ENCODE peak calls at places on chromosomes 16 and 17, in ten cellular contexts. One of them, this sample, is unnamed.

GRCh38 chr16:74117798-74118197 is 178.8 kb upstream of the PSMD7 start:
- DNase-seq in NCI-H345: no peak
- DNase-seq in kidney tubule cell: no peak
- DNase-seq in activated naive CD4-positive, alpha-beta T cell treated with anti-CD3 and anti-CD28 coated beads for 36 hours: no peak
- DNase-seq in stimulated activated effector memory CD8-positive, alpha-beta T cell treated with anti-CD3 and anti-CD28 coated beads, Interleukin-12 subunit alpha, Interleukin-12 subunit beta, amount 100 ng/mL, for 72 hours: no peak
- DNase-seq in posterior cingulate gyrus: no peak
- DNase-seq in dorsolateral prefrontal cortex: no peak
- DNase-seq in activated effector memory CD4-positive, alpha-beta T cell treated with anti-CD3 and anti-CD28 coated beads, Interleukin-2, amount 50 U/mL, for 16 hours: no peak
- DNase-seq in HTR-8/SVneo: no peak
- DNase-seq in A549: no peak
- DNase-seq in this sample: no peak

GRCh38 chr17:2828396-2829038 is 32.3 kb downstream of the RAP1GAP2 start:
- DNase-seq in kidney tubule cell: peak; percentile 65
- DNase-seq in activated naive CD4-positive, alpha-beta T cell treated with anti-CD3 and anti-CD28 coated beads for 36 hours: peak; percentile 88
- DNase-seq in HTR-8/SVneo: peak; percentile 90
- DNase-seq in stimulated activated effector memory CD8-positive, alpha-beta T cell treated with anti-CD3 and anti-CD28 coated beads, Interleukin-12 subunit alpha, Interleukin-12 subunit beta, amount 100 ng/mL, for 72 hours: peak; percentile 88
- DNase-seq in NCI-H345: peak; percentile 49
- DNase-seq in A549: peak; percentile 82
- DNase-seq in activated effector memory CD4-positive, alpha-beta T cell treated with anti-CD3 and anti-CD28 coated beads, Interleukin-2, amount 50 U/mL, for 16 hours: peak; percentile 93
- DNase-seq in dorsolateral prefrontal cortex: peak; percentile 69
- DNase-seq in posterior cingulate gyrus: peak; percentile 92
- DNase-seq in this sample: peak; percentile 90

GRCh38 chr16:11833951-11834695 is 17.2 kb downstream of the RSL1D1 start:
- DNase-seq in posterior cingulate gyrus: no peak
- DNase-seq in dorsolateral prefrontal cortex: no peak
- DNase-seq in A549: peak; percentile 24
- DNase-seq in NCI-H345: no peak
- DNase-seq in HTR-8/SVneo: peak; percentile 33
- DNase-seq in activated effector memory CD4-positive, alpha-beta T cell treated with anti-CD3 and anti-CD28 coated beads, Interleukin-2, amount 50 U/mL, for 16 hours: peak; percentile 30
- DNase-seq in activated naive CD4-positive, alpha-beta T cell treated with anti-CD3 and anti-CD28 coated beads for 36 hours: no peak
- DNase-seq in kidney tubule cell: no peak
- DNase-seq in stimulated activated effector memory CD8-positive, alpha-beta T cell treated with anti-CD3 and anti-CD28 coated beads, Interleukin-12 subunit alpha, Interleukin-12 subunit beta, amount 100 ng/mL, for 72 hours: no peak
- DNase-seq in this sample: no peak

GRCh38 chr17:50511058-50511457 is 2.8 kb downstream of the MYCBPAP start:
- DNase-seq in activated naive CD4-positive, alpha-beta T cell treated with anti-CD3 and anti-CD28 coated beads for 36 hours: peak; percentile 80
- DNase-seq in posterior cingulate gyrus: no peak
- DNase-seq in NCI-H345: no peak
- DNase-seq in A549: no peak
- DNase-seq in HTR-8/SVneo: no peak
- DNase-seq in stimulated activated effector memory CD8-positive, alpha-beta T cell treated with anti-CD3 and anti-CD28 coated beads, Interleukin-12 subunit alpha, Interleukin-12 subunit beta, amount 100 ng/mL, for 72 hours: no peak
- DNase-seq in dorsolateral prefrontal cortex: no peak
- DNase-seq in kidney tubule cell: peak; percentile 59
- DNase-seq in activated effector memory CD4-positive, alpha-beta T cell treated with anti-CD3 and anti-CD28 coated beads, Interleukin-2, amount 50 U/mL, for 16 hours: peak; percentile 80
- DNase-seq in this sample: no peak

GRCh38 chr16:15754821-15755534 is 101.8 kb downstream of the MYH11 start:
- DNase-seq in activated naive CD4-positive, alpha-beta T cell treated with anti-CD3 and anti-CD28 coated beads for 36 hours: no peak
- DNase-seq in NCI-H345: peak; percentile 6
- DNase-seq in A549: no peak
- DNase-seq in dorsolateral prefrontal cortex: no peak
- DNase-seq in stimulated activated effector memory CD8-positive, alpha-beta T cell treated with anti-CD3 and anti-CD28 coated beads, Interleukin-12 subunit alpha, Interleukin-12 subunit beta, amount 100 ng/mL, for 72 hours: no peak
- DNase-seq in posterior cingulate gyrus: no peak
- DNase-seq in HTR-8/SVneo: no peak
- DNase-seq in activated effector memory CD4-positive, alpha-beta T cell treated with anti-CD3 and anti-CD28 coated beads, Interleukin-2, amount 50 U/mL, for 16 hours: no peak
- DNase-seq in kidney tubule cell: peak; percentile 21
- DNase-seq in this sample: no peak

GRCh38 chr16:6190756-6191155 is 1093.2 kb upstream of the EEF2KMT start:
- DNase-seq in dorsolateral prefrontal cortex: peak; percentile 46
- DNase-seq in posterior cingulate gyrus: peak; percentile 81
- DNase-seq in stimulated activated effector memory CD8-positive, alpha-beta T cell treated with anti-CD3 and anti-CD28 coated beads, Interleukin-12 subunit alpha, Interleukin-12 subunit beta, amount 100 ng/mL, for 72 hours: no peak
- DNase-seq in HTR-8/SVneo: no peak
- DNase-seq in NCI-H345: no peak
- DNase-seq in kidney tubule cell: no peak
- DNase-seq in activated effector memory CD4-positive, alpha-beta T cell treated with anti-CD3 and anti-CD28 coated beads, Interleukin-2, amount 50 U/mL, for 16 hours: no peak
- DNase-seq in activated naive CD4-positive, alpha-beta T cell treated with anti-CD3 and anti-CD28 coated beads for 36 hours: no peak
- DNase-seq in A549: no peak
- DNase-seq in this sample: no peak

GRCh38 chr17:39527220-39527813 is 66.0 kb downstream of the CDK12 start:
- DNase-seq in activated effector memory CD4-positive, alpha-beta T cell treated with anti-CD3 and anti-CD28 coated beads, Interleukin-2, amount 50 U/mL, for 16 hours: no peak
- DNase-seq in A549: peak; percentile 37
- DNase-seq in NCI-H345: peak; percentile 1
- DNase-seq in posterior cingulate gyrus: no peak
- DNase-seq in HTR-8/SVneo: no peak
- DNase-seq in kidney tubule cell: peak; percentile 30
- DNase-seq in dorsolateral prefrontal cortex: no peak
- DNase-seq in activated naive CD4-positive, alpha-beta T cell treated with anti-CD3 and anti-CD28 coated beads for 36 hours: no peak
- DNase-seq in stimulated activated effector memory CD8-positive, alpha-beta T cell treated with anti-CD3 and anti-CD28 coated beads, Interleukin-12 subunit alpha, Interleukin-12 subunit beta, amount 100 ng/mL, for 72 hours: no peak
- DNase-seq in this sample: no peak

GRCh38 chr17:10772425-10773380 is 31.2 kb downstream of the TMEM238L start:
- DNase-seq in dorsolateral prefrontal cortex: no peak
- DNase-seq in activated naive CD4-positive, alpha-beta T cell treated with anti-CD3 and anti-CD28 coated beads for 36 hours: peak; percentile 68
- DNase-seq in kidney tubule cell: peak; percentile 34
- DNase-seq in A549: peak; percentile 64
- DNase-seq in NCI-H345: no peak
- DNase-seq in activated effector memory CD4-positive, alpha-beta T cell treated with anti-CD3 and anti-CD28 coated beads, Interleukin-2, amount 50 U/mL, for 16 hours: peak; percentile 65
- DNase-seq in posterior cingulate gyrus: no peak
- DNase-seq in HTR-8/SVneo: no peak
- DNase-seq in stimulated activated effector memory CD8-positive, alpha-beta T cell treated with anti-CD3 and anti-CD28 coated beads, Interleukin-12 subunit alpha, Interleukin-12 subunit beta, amount 100 ng/mL, for 72 hours: peak; percentile 18
- DNase-seq in this sample: no peak

GRCh38 chr16:74830646-74831045 is 56.0 kb upstream of the FA2H start:
- DNase-seq in A549: no peak
- DNase-seq in stimulated activated effector memory CD8-positive, alpha-beta T cell treated with anti-CD3 and anti-CD28 coated beads, Interleukin-12 subunit alpha, Interleukin-12 subunit beta, amount 100 ng/mL, for 72 hours: no peak
- DNase-seq in HTR-8/SVneo: peak; percentile 19
- DNase-seq in posterior cingulate gyrus: no peak
- DNase-seq in NCI-H345: no peak
- DNase-seq in kidney tubule cell: no peak
- DNase-seq in activated effector memory CD4-positive, alpha-beta T cell treated with anti-CD3 and anti-CD28 coated beads, Interleukin-2, amount 50 U/mL, for 16 hours: no peak
- DNase-seq in dorsolateral prefrontal cortex: no peak
- DNase-seq in activated naive CD4-positive, alpha-beta T cell treated with anti-CD3 and anti-CD28 coated beads for 36 hours: no peak
- DNase-seq in this sample: no peak

GRCh38 chr17:29126268-29126923 is 53.8 kb downstream of the MYO18A start:
- DNase-seq in HTR-8/SVneo: no peak
- DNase-seq in A549: no peak
- DNase-seq in NCI-H345: no peak
- DNase-seq in kidney tubule cell: no peak
- DNase-seq in activated effector memory CD4-positive, alpha-beta T cell treated with anti-CD3 and anti-CD28 coated beads, Interleukin-2, amount 50 U/mL, for 16 hours: no peak
- DNase-seq in dorsolateral prefrontal cortex: no peak
- DNase-seq in activated naive CD4-positive, alpha-beta T cell treated with anti-CD3 and anti-CD28 coated beads for 36 hours: no peak
- DNase-seq in posterior cingulate gyrus: no peak
- DNase-seq in stimulated activated effector memory CD8-positive, alpha-beta T cell treated with anti-CD3 and anti-CD28 coated beads, Interleukin-12 subunit alpha, Interleukin-12 subunit beta, amount 100 ng/mL, for 72 hours: no peak
- DNase-seq in this sample: no peak

GRCh38 chr16:87611456-87611855 is 9.1 kb downstream of the JPH3 start:
- DNase-seq in activated naive CD4-positive, alpha-beta T cell treated with anti-CD3 and anti-CD28 coated beads for 36 hours: no peak
- DNase-seq in activated effector memory CD4-positive, alpha-beta T cell treated with anti-CD3 and anti-CD28 coated beads, Interleukin-2, amount 50 U/mL, for 16 hours: no peak
- DNase-seq in HTR-8/SVneo: no peak
- DNase-seq in stimulated activated effector memory CD8-positive, alpha-beta T cell treated with anti-CD3 and anti-CD28 coated beads, Interleukin-12 subunit alpha, Interleukin-12 subunit beta, amount 100 ng/mL, for 72 hours: no peak
- DNase-seq in kidney tubule cell: no peak
- DNase-seq in posterior cingulate gyrus: peak; percentile 35
- DNase-seq in dorsolateral prefrontal cortex: no peak
- DNase-seq in A549: no peak
- DNase-seq in NCI-H345: no peak
- DNase-seq in this sample: no peak

GRCh38 chr16:52498640-52499039 is 48.3 kb downstream of the TOX3 start:
- DNase-seq in HTR-8/SVneo: no peak
- DNase-seq in stimulated activated effector memory CD8-positive, alpha-beta T cell treated with anti-CD3 and anti-CD28 coated beads, Interleukin-12 subunit alpha, Interleukin-12 subunit beta, amount 100 ng/mL, for 72 hours: no peak
- DNase-seq in posterior cingulate gyrus: no peak
- DNase-seq in kidney tubule cell: no peak
- DNase-seq in activated effector memory CD4-positive, alpha-beta T cell treated with anti-CD3 and anti-CD28 coated beads, Interleukin-2, amount 50 U/mL, for 16 hours: no peak
- DNase-seq in NCI-H345: peak; percentile 64
- DNase-seq in A549: no peak
- DNase-seq in activated naive CD4-positive, alpha-beta T cell treated with anti-CD3 and anti-CD28 coated beads for 36 hours: no peak
- DNase-seq in dorsolateral prefrontal cortex: no peak
- DNase-seq in this sample: no peak

This sample was measured in lower leg skin.